ENCODE peak calls at places on chromosomes 11 and 22, in five cellular contexts. A is astrocyte of the cerebellum, Q is fibroblast of villous mesenchyme, T is mucosa of descending colon, B is Karpas-422. Y is an unnamed sample.

GRCh38 chr11:24738972-24739371 is 242.1 kb downstream of the LUZP2 start:
- DNase-seq in A (no peak), Q (no peak), T (no peak), B (no peak), Y (no peak)

GRCh38 chr11:9330387-9331384 is 16.3 kb upstream of the TMEM41B start:
- DNase-seq in A (no peak), Q (peak), T (no peak), B (no peak), Y (no peak)

GRCh38 chr22:32917577-32918375 is 116.3 kb downstream of the TIMP3 start:
- DNase-seq in A (no peak), Q (peak), T (no peak), B (no peak), Y (peak)

GRCh38 chr11:111001986-111002616 is 243.4 kb upstream of the POU2AF2 start:
- DNase-seq in A (peak), Q (peak), T (peak), B (no peak), Y (peak)

GRCh38 chr11:64558869-64559268 is 32.2 kb upstream of the SLC22A12 start:
- DNase-seq in A (no peak), Q (no peak), T (no peak), B (no peak), Y (no peak)

GRCh38 chr11:14300661-14301304 is 58.2 kb downstream of the RRAS2 start:
- DNase-seq in A (peak), Q (peak), T (peak), B (peak), Y (peak)

GRCh38 chr11:134357545-134357839 is 25.7 kb downstream of the GLB1L2 start:
- DNase-seq in A (no peak), Q (no peak), T (no peak), B (no peak), Y (no peak)

GRCh38 chr11:72191961-72192381 is at the start of gene FOLR1:
- DNase-seq in A (no peak), Q (no peak), T (no peak), B (no peak), Y (no peak)

GRCh38 chr11:124556828-124557227 is 13.0 kb upstream of the OR8A1 start:
- DNase-seq in A (no peak), Q (no peak), T (no peak), B (no peak), Y (no peak)

GRCh38 chr11:75201771-75202170 is 38.8 kb upstream of the TPBGL start:
- DNase-seq in A (no peak), Q (no peak), T (no peak), B (no peak), Y (no peak)

DNA sequence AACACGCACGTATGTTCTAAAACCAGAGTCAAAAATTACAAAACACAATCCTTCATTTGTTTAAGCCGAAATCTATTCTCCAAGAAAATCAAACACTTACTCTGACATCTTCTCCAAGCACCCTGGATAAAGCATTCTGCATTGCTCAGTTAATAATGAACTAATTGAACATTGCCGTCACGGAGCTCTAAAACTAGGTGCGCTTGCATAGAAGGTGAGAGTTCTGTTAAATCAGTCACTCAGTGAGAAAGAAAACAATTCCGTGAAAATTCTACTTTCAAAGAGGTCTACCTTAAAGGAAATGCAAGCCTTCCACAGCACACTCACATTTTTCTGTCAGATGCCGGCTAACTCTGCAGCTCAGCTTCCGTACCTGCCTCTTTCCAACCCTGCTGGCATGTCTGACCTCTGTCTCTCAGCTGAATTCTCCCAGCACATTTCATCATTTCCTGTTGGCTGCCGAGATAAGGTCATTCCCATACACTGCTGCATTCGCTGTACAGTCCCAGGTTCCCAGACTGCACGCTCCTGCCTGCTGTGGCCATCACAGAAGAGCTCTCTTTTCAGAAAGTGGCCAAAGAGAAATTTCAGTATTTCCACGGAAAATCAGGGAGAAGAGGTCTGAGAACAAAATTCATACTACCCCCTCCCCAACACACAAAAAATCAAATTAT is 55.3 kb downstream of the PACSIN2 start:
- DNase-seq in A (no peak), Q (peak), T (peak), B (no peak), Y (peak)
- H3K4me3 ChIP-seq in A (no peak), Q (peak), T (no peak), B (no peak), Y (peak)

GRCh38 chr11:119706887-119707286 is 22.1 kb downstream of the NECTIN1 start:
- DNase-seq in A (no peak), Q (no peak), T (no peak), B (no peak), Y (no peak)
- H3K4me3 ChIP-seq in A (no peak), Q (no peak), T (no peak), B (no peak), Y (no peak)

DNA sequence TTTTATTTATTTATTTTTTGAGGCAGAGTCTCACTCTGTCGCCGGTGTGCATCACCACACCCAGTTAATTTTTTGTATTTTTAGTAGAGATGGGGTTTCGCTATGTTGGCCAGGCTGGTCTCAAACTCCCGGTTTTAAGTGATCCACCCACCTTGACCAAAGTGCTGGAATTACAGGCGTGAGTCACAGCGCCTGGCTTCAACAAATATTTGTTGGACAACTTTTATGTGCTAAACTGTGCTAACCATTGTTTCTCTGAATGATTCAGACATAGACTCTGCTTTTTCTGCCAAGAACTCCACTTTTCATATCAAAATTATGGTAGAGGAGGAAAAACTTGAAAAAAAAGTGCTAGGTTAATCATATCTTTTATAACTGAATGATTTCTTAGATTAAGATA is 36.3 kb downstream of the MMP7 start:
- DNase-seq in A (peak), Q (peak), T (peak), B (no peak), Y (peak)
- H3K4me3 ChIP-seq in A (no peak), Q (no peak), T (no peak), B (no peak), Y (no peak)

GRCh38 chr11:1335264-1335810 is 25.9 kb upstream of the TOLLIP start:
- DNase-seq in A (no peak), Q (no peak), T (no peak), B (no peak), Y (no peak)
- H3K4me3 ChIP-seq in A (no peak), Q (peak), T (no peak), B (no peak), Y (peak)

GRCh38 chr11:41044747-41045146 is 414.7 kb downstream of the LRRC4C start:
- DNase-seq in A (no peak), Q (no peak), T (no peak), B (no peak), Y (no peak)
- H3K4me3 ChIP-seq in A (no peak), Q (no peak), T (no peak), B (no peak), Y (no peak)

DNA sequence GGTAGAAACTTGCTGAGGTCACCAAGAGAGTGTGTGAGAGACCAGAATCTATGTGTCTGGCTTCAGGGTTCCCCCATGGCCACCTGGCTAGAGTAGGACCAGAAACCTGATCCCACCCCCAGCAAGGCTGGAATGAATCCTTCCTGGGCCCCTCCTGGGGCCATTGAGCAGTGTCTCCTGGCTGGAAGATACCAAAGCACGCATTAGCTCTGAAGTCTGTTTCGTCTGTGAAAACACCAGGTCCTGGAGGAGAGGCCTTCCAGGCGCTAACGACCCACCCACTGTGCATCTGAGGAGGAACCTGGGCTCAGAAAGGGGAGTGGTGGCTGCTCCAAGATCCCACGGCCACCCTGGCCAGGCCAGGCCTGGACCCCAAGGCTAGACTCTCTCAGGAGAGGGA is 15.5 kb upstream of the TSKU start:
- DNase-seq in A (no peak), Q (no peak), T (no peak), B (no peak), Y (no peak)
- H3K4me3 ChIP-seq in A (no peak), Q (no peak), T (no peak), B (no peak), Y (no peak)

Y was measured in fibroblast of pulmonary artery.